ENCODE peak calls at places on chromosomes 3 and 15, in five cellular contexts. One of them, this sample, is unnamed.

GRCh38 chr15:96054606-96055005 is 275.9 kb upstream of the NR2F2 start:
- DNase-seq in stimulated activated CD4-positive, alpha-beta T cell treated with anti-CD3 and anti-CD28 coated beads, Interleukin-4, amount 100 ng/mL, for 4 hours: no peak
- DNase-seq in bronchial epithelial cell: no peak
- DNase-seq in ELR: no peak
- DNase-seq in LoVo: no peak
- DNase-seq in this sample: no peak

GRCh38 chr3:60742606-60743145 is 508.6 kb downstream of the FHIT start:
- DNase-seq in stimulated activated CD4-positive, alpha-beta T cell treated with anti-CD3 and anti-CD28 coated beads, Interleukin-4, amount 100 ng/mL, for 4 hours: no peak
- DNase-seq in bronchial epithelial cell: peak
- DNase-seq in ELR: peak
- DNase-seq in LoVo: no peak
- DNase-seq in this sample: peak

GRCh38 chr3:111723293-111723963 is 128.3 kb upstream of the ZBED2 start:
- DNase-seq in stimulated activated CD4-positive, alpha-beta T cell treated with anti-CD3 and anti-CD28 coated beads, Interleukin-4, amount 100 ng/mL, for 4 hours: no peak
- DNase-seq in bronchial epithelial cell: peak
- DNase-seq in ELR: peak
- DNase-seq in LoVo: no peak
- DNase-seq in this sample: peak

GRCh38 chr3:9124725-9125124 is 124.7 kb downstream of the SRGAP3 start:
- DNase-seq in stimulated activated CD4-positive, alpha-beta T cell treated with anti-CD3 and anti-CD28 coated beads, Interleukin-4, amount 100 ng/mL, for 4 hours: no peak
- DNase-seq in bronchial epithelial cell: no peak
- DNase-seq in ELR: no peak
- DNase-seq in LoVo: no peak
- DNase-seq in this sample: no peak

GRCh38 chr3:32423534-32423933 is 31.9 kb downstream of the CMTM7 start:
- DNase-seq in stimulated activated CD4-positive, alpha-beta T cell treated with anti-CD3 and anti-CD28 coated beads, Interleukin-4, amount 100 ng/mL, for 4 hours: no peak
- DNase-seq in bronchial epithelial cell: no peak
- DNase-seq in ELR: no peak
- DNase-seq in LoVo: no peak
- DNase-seq in this sample: no peak

GRCh38 chr15:78298983-78299301 is 467 bp downstream of the SKIC8 start:
- DNase-seq in stimulated activated CD4-positive, alpha-beta T cell treated with anti-CD3 and anti-CD28 coated beads, Interleukin-4, amount 100 ng/mL, for 4 hours: no peak
- DNase-seq in bronchial epithelial cell: peak
- DNase-seq in ELR: peak
- DNase-seq in LoVo: no peak
- DNase-seq in this sample: peak

GRCh38 chr15:52518972-52519371 is 9.7 kb downstream of the MYO5A start:
- DNase-seq in stimulated activated CD4-positive, alpha-beta T cell treated with anti-CD3 and anti-CD28 coated beads, Interleukin-4, amount 100 ng/mL, for 4 hours: no peak
- DNase-seq in bronchial epithelial cell: no peak
- DNase-seq in ELR: no peak
- DNase-seq in LoVo: no peak
- DNase-seq in this sample: no peak

GRCh38 chr15:92898988-92899909 is 875 bp upstream of the CHD2 start:
- DNase-seq in stimulated activated CD4-positive, alpha-beta T cell treated with anti-CD3 and anti-CD28 coated beads, Interleukin-4, amount 100 ng/mL, for 4 hours: no peak
- DNase-seq in bronchial epithelial cell: no peak
- DNase-seq in ELR: no peak
- DNase-seq in LoVo: no peak
- DNase-seq in this sample: no peak

GRCh38 chr3:20747736-20748135 is 561.7 kb upstream of the SGO1 start:
- DNase-seq in stimulated activated CD4-positive, alpha-beta T cell treated with anti-CD3 and anti-CD28 coated beads, Interleukin-4, amount 100 ng/mL, for 4 hours: no peak
- DNase-seq in bronchial epithelial cell: no peak
- DNase-seq in ELR: no peak
- DNase-seq in LoVo: no peak
- DNase-seq in this sample: no peak

GRCh38 chr15:60626051-60626450 is 147.1 kb upstream of the ICE2 start:
- DNase-seq in stimulated activated CD4-positive, alpha-beta T cell treated with anti-CD3 and anti-CD28 coated beads, Interleukin-4, amount 100 ng/mL, for 4 hours: no peak
- DNase-seq in bronchial epithelial cell: no peak
- DNase-seq in ELR: no peak
- DNase-seq in LoVo: no peak
- DNase-seq in this sample: peak

GRCh38 chr15:43775411-43775965 is 1.3 kb downstream of the ELL3 start:
- DNase-seq in stimulated activated CD4-positive, alpha-beta T cell treated with anti-CD3 and anti-CD28 coated beads, Interleukin-4, amount 100 ng/mL, for 4 hours: no peak
- DNase-seq in bronchial epithelial cell: peak
- DNase-seq in ELR: peak
- DNase-seq in LoVo: peak
- DNase-seq in this sample: peak

GRCh38 chr3:35487396-35487795 is 151.9 kb upstream of the ARPP21 start:
- DNase-seq in stimulated activated CD4-positive, alpha-beta T cell treated with anti-CD3 and anti-CD28 coated beads, Interleukin-4, amount 100 ng/mL, for 4 hours: no peak
- DNase-seq in bronchial epithelial cell: no peak
- DNase-seq in ELR: no peak
- DNase-seq in LoVo: no peak
- DNase-seq in this sample: no peak

GRCh38 chr3:39156421-39156820 is 3.0 kb upstream of the CSRNP1 start:
- DNase-seq in stimulated activated CD4-positive, alpha-beta T cell treated with anti-CD3 and anti-CD28 coated beads, Interleukin-4, amount 100 ng/mL, for 4 hours: no peak
- DNase-seq in bronchial epithelial cell: no peak
- DNase-seq in ELR: no peak
- DNase-seq in LoVo: no peak
- DNase-seq in this sample: no peak

GRCh38 chr3:187139126-187139894 is at the start of gene RPL39L:
- DNase-seq in stimulated activated CD4-positive, alpha-beta T cell treated with anti-CD3 and anti-CD28 coated beads, Interleukin-4, amount 100 ng/mL, for 4 hours: peak
- DNase-seq in bronchial epithelial cell: peak
- DNase-seq in ELR: peak
- DNase-seq in LoVo: peak
- DNase-seq in this sample: peak

GRCh38 chr3:124779751-124780191 is 49.5 kb downstream of the UMPS start:
- DNase-seq in stimulated activated CD4-positive, alpha-beta T cell treated with anti-CD3 and anti-CD28 coated beads, Interleukin-4, amount 100 ng/mL, for 4 hours: no peak
- DNase-seq in bronchial epithelial cell: no peak
- DNase-seq in ELR: no peak
- DNase-seq in LoVo: no peak
- DNase-seq in this sample: no peak

GRCh38 chr3:126314305-126315082 is 42.7 kb downstream of the KLF15 start:
- DNase-seq in stimulated activated CD4-positive, alpha-beta T cell treated with anti-CD3 and anti-CD28 coated beads, Interleukin-4, amount 100 ng/mL, for 4 hours: no peak
- DNase-seq in bronchial epithelial cell: no peak
- DNase-seq in ELR: no peak
- DNase-seq in LoVo: no peak
- DNase-seq in this sample: no peak

GRCh38 chr3:143875566-143875965 is 27.3 kb upstream of the SLC9A9 start:
- DNase-seq in stimulated activated CD4-positive, alpha-beta T cell treated with anti-CD3 and anti-CD28 coated beads, Interleukin-4, amount 100 ng/mL, for 4 hours: no peak
- DNase-seq in bronchial epithelial cell: no peak
- DNase-seq in ELR: no peak
- DNase-seq in LoVo: no peak
- DNase-seq in this sample: no peak

GRCh38 chr15:36468746-36469145 is 110.7 kb upstream of the CDIN1 start:
- DNase-seq in stimulated activated CD4-positive, alpha-beta T cell treated with anti-CD3 and anti-CD28 coated beads, Interleukin-4, amount 100 ng/mL, for 4 hours: no peak
- DNase-seq in bronchial epithelial cell: peak
- DNase-seq in ELR: peak
- DNase-seq in LoVo: no peak
- DNase-seq in this sample: peak

GRCh38 chr15:43105077-43105769 is 615 bp downstream of the UBR1 start:
- DNase-seq in stimulated activated CD4-positive, alpha-beta T cell treated with anti-CD3 and anti-CD28 coated beads, Interleukin-4, amount 100 ng/mL, for 4 hours: peak
- DNase-seq in bronchial epithelial cell: peak
- DNase-seq in ELR: peak
- DNase-seq in LoVo: peak
- DNase-seq in this sample: peak

GRCh38 chr3:14543446-14543845 is 3.3 kb upstream of the GRIP2 start:
- DNase-seq in stimulated activated CD4-positive, alpha-beta T cell treated with anti-CD3 and anti-CD28 coated beads, Interleukin-4, amount 100 ng/mL, for 4 hours: no peak
- DNase-seq in bronchial epithelial cell: no peak
- DNase-seq in ELR: no peak
- DNase-seq in LoVo: no peak
- DNase-seq in this sample: no peak

GRCh38 chr3:117962750-117963149 is 1071.9 kb downstream of the IGSF11 start:
- DNase-seq in stimulated activated CD4-positive, alpha-beta T cell treated with anti-CD3 and anti-CD28 coated beads, Interleukin-4, amount 100 ng/mL, for 4 hours: no peak
- DNase-seq in bronchial epithelial cell: no peak
- DNase-seq in ELR: no peak
- DNase-seq in LoVo: no peak
- DNase-seq in this sample: no peak

GRCh38 chr3:156716105-156716862 is 41.9 kb downstream of the TIPARP start:
- DNase-seq in stimulated activated CD4-positive, alpha-beta T cell treated with anti-CD3 and anti-CD28 coated beads, Interleukin-4, amount 100 ng/mL, for 4 hours: no peak
- DNase-seq in bronchial epithelial cell: no peak
- DNase-seq in ELR: no peak
- DNase-seq in LoVo: no peak
- DNase-seq in this sample: no peak

GRCh38 chr3:69031635-69032034 is 18.2 kb upstream of the EOGT start:
- DNase-seq in stimulated activated CD4-positive, alpha-beta T cell treated with anti-CD3 and anti-CD28 coated beads, Interleukin-4, amount 100 ng/mL, for 4 hours: no peak
- DNase-seq in bronchial epithelial cell: no peak
- DNase-seq in ELR: peak
- DNase-seq in LoVo: no peak
- DNase-seq in this sample: no peak

GRCh38 chr15:34055868-34056595 is 17.0 kb upstream of the AVEN start:
- DNase-seq in stimulated activated CD4-positive, alpha-beta T cell treated with anti-CD3 and anti-CD28 coated beads, Interleukin-4, amount 100 ng/mL, for 4 hours: no peak
- DNase-seq in bronchial epithelial cell: peak
- DNase-seq in ELR: peak
- DNase-seq in LoVo: no peak
- DNase-seq in this sample: peak

This sample was measured in kidney tubule cell.